ENCODE peak calls at places on chromosome 11, in five cellular contexts. R is GM12865, Y is COR-L47, N is anterior cingulate cortex, E is HFF-Myc. U is an unnamed sample.

GRCh38 chr11:134469627-134470026 is 57.6 kb upstream of the B3GAT1 start:
- DNase-seq in R (no peak), Y (no peak), N (no peak), E (no peak), U (no peak)

GRCh38 chr11:125088576-125089455 is 22.6 kb downstream of the TMEM218 start:
- DNase-seq in R (no peak), Y (no peak), N (no peak), E (no peak), U (no peak)

GRCh38 chr11:17063171-17064002 is 14.1 kb downstream of the RPS13 start:
- DNase-seq in R (peak), Y (peak), N (peak), E (no peak), U (peak)

GRCh38 chr11:12433571-12434061 is 56.2 kb downstream of the PARVA start:
- DNase-seq in R (no peak), Y (no peak), N (no peak), E (peak), U (peak)

GRCh38 chr11:99960536-99960935 is 726.6 kb upstream of the ARHGAP42 start:
- DNase-seq in R (no peak), Y (no peak), N (no peak), E (no peak), U (no peak)

GRCh38 chr11:95363189-95363588 is 132.2 kb upstream of the SESN3 start:
- DNase-seq in R (no peak), Y (no peak), N (no peak), E (no peak), U (no peak)

GRCh38 chr11:77044356-77044755 is 10.2 kb downstream of the B3GNT6 start:
- DNase-seq in R (no peak), Y (no peak), N (no peak), E (no peak), U (no peak)

GRCh38 chr11:75565221-75565814 is 3.3 kb downstream of the SERPINH1 start:
- DNase-seq in R (no peak), Y (no peak), N (no peak), E (peak), U (peak)

GRCh38 chr11:128246364-128247234 is 340.8 kb downstream of the ETS1 start:
- DNase-seq in R (no peak), Y (no peak), N (no peak), E (peak), U (peak)

U was measured in foreskin fibroblast.